ENCODE peak calls at places on chromosomes 13 and 19, in eight cellular contexts. P is HTR-8/SVneo; G is activated B cell treated with CpG ODN at 0.5 μM for 24 hours; N is GM10248; B is kidney epithelial cell; X is head of caudate nucleus; J is activated CD4-positive, alpha-beta T cell treated with anti-CD3 and anti-CD28 coated beads, Interleukin-2, amount 50 U/mL, for 1 hour; Z is stimulated activated CD8-positive, alpha-beta memory T cell treated with anti-CD3 and anti-CD28 coated beads, Interleukin-4, amount 100 ng/mL, for 4 hours. Y is an unnamed sample.

GRCh38 chr13:87867426-87867825 is 196.3 kb downstream of the SLITRK5 start:
- DNase-seq in P (no peak), G (no peak), N (no peak), B (no peak), X (no peak), J (no peak), Z (no peak), Y (no peak)

GRCh38 chr13:30837227-30838159 is 68.6 kb upstream of the MEDAG start:
- DNase-seq in P (no peak), G (no peak), N (no peak), B (no peak), X (no peak), J (no peak), Z (no peak), Y (no peak)

GRCh38 chr13:73717632-73718031 is 416.6 kb downstream of the KLF12 start:
- DNase-seq in P (no peak), G (no peak), N (no peak), B (peak), X (no peak), J (no peak), Z (no peak), Y (no peak)

GRCh38 chr19:47512183-47512947 is 2.5 kb downstream of the NAPA start:
- DNase-seq in P (no peak), G (no peak), N (no peak), B (peak), X (no peak), J (no peak), Z (no peak), Y (no peak)

GRCh38 chr19:50510121-50510670 is 795 bp downstream of the JOSD2 start:
- DNase-seq in P (no peak), G (no peak), N (no peak), B (no peak), X (no peak), J (no peak), Z (no peak), Y (no peak)

GRCh38 chr13:30466841-30467252 is 1.1 kb upstream of the HMGB1 start:
- DNase-seq in P (no peak), G (no peak), N (no peak), B (no peak), X (no peak), J (no peak), Z (no peak), Y (no peak)

GRCh38 chr19:34662919-34663318 is 14.0 kb downstream of the SCGB2B2 start:
- DNase-seq in P (no peak), G (no peak), N (no peak), B (no peak), X (no peak), J (peak), Z (peak), Y (peak)

GRCh38 chr19:54905908-54906511 is at the start of gene NCR1:
- DNase-seq in P (no peak), G (no peak), N (no peak), B (no peak), X (no peak), J (no peak), Z (peak), Y (no peak)

GRCh38 chr19:55353803-55354697 is 469 bp downstream of the COX6B2 start:
- DNase-seq in P (peak), G (peak), N (peak), B (no peak), X (peak), J (peak), Z (no peak), Y (no peak)

GRCh38 chr13:27151798-27152599 is 19.6 kb downstream of the USP12 start:
- DNase-seq in P (no peak), G (no peak), N (no peak), B (no peak), X (no peak), J (no peak), Z (no peak), Y (no peak)

GRCh38 chr19:7257148-7258041 is 36.8 kb downstream of the INSR start:
- DNase-seq in P (peak), G (no peak), N (no peak), B (peak), X (peak), J (no peak), Z (no peak), Y (no peak)

GRCh38 chr19:5646703-5647102 is 23.8 kb downstream of the SAFB start:
- DNase-seq in P (no peak), G (no peak), N (no peak), B (no peak), X (no peak), J (no peak), Z (no peak), Y (no peak)

GRCh38 chr13:99051768-99052455 is 74.0 kb upstream of the DOCK9 start:
- DNase-seq in P (no peak), G (no peak), N (no peak), B (no peak), X (no peak), J (no peak), Z (no peak), Y (no peak)

GRCh38 chr19:21423057-21424041 is 26.4 kb downstream of the ZNF493 start:
- DNase-seq in P (no peak), G (no peak), N (no peak), B (no peak), X (no peak), J (no peak), Z (no peak), Y (no peak)

GRCh38 chr13:95156208-95156607 is 145.0 kb downstream of the ABCC4 start:
- DNase-seq in P (no peak), G (no peak), N (no peak), B (no peak), X (peak), J (no peak), Z (no peak), Y (peak)

GRCh38 chr13:106468948-106469590 is 66.4 kb downstream of the EFNB2 start:
- DNase-seq in P (no peak), G (no peak), N (no peak), B (no peak), X (no peak), J (no peak), Z (no peak), Y (no peak)

GRCh38 chr13:48942131-48942530 is 33.6 kb upstream of the FNDC3A start:
- DNase-seq in P (peak), G (no peak), N (no peak), B (no peak), X (no peak), J (no peak), Z (no peak), Y (no peak)

GRCh38 chr19:14561832-14562351 is 10.0 kb downstream of the NDUFB7 start:
- DNase-seq in P (no peak), G (no peak), N (peak), B (no peak), X (peak), J (no peak), Z (no peak), Y (no peak)

GRCh38 chr13:93227280-93227905 is 786 bp downstream of the GPC6 start:
- DNase-seq in P (no peak), G (no peak), N (no peak), B (peak), X (peak), J (no peak), Z (no peak), Y (no peak)

GRCh38 chr13:33284916-33285315 is 639 bp downstream of the STARD13 start:
- DNase-seq in P (no peak), G (no peak), N (no peak), B (no peak), X (peak), J (no peak), Z (no peak), Y (peak)

GRCh38 chr19:44315883-44316282 is 11.1 kb upstream of the ZNF235 start:
- DNase-seq in P (no peak), G (no peak), N (no peak), B (no peak), X (no peak), J (no peak), Z (no peak), Y (no peak)